ENCODE peak calls at places on chromosomes 4 and X, in five cellular contexts. One of them, this sample, is unnamed.

GRCh38 chr4:180169394-180169793 is 2073.8 kb upstream of the TENM3 start:
- DNase-seq in A549: no peak
- DNase-seq in mesenchymal stem cell: no peak
- DNase-seq in astrocyte of the cerebellum: no peak
- DNase-seq in CD4-positive, alpha-beta memory T cell: no peak
- DNase-seq in this sample: no peak

GRCh38 chr4:175435437-175435836 is 376.6 kb downstream of the GPM6A start:
- DNase-seq in A549: no peak
- DNase-seq in mesenchymal stem cell: peak
- DNase-seq in astrocyte of the cerebellum: no peak
- DNase-seq in CD4-positive, alpha-beta memory T cell: no peak
- DNase-seq in this sample: no peak

GRCh38 chr4:70709551-70710080 is 12.1 kb upstream of the RUFY3 start:
- DNase-seq in A549: no peak
- DNase-seq in mesenchymal stem cell: no peak
- DNase-seq in astrocyte of the cerebellum: no peak
- DNase-seq in CD4-positive, alpha-beta memory T cell: no peak
- DNase-seq in this sample: no peak

GRCh38 chr4:40548256-40548655 is 81.4 kb downstream of the RBM47 start:
- DNase-seq in A549: no peak
- DNase-seq in mesenchymal stem cell: peak
- DNase-seq in astrocyte of the cerebellum: no peak
- DNase-seq in CD4-positive, alpha-beta memory T cell: no peak
- DNase-seq in this sample: no peak

GRCh38 chr4:150152764-150153163 is 74.5 kb downstream of the DCLK2 start:
- DNase-seq in A549: no peak
- DNase-seq in mesenchymal stem cell: no peak
- DNase-seq in astrocyte of the cerebellum: peak
- DNase-seq in CD4-positive, alpha-beta memory T cell: no peak
- DNase-seq in this sample: no peak

GRCh38 chr4:141037441-141037840 is 95.8 kb downstream of the RNF150 start:
- DNase-seq in A549: no peak
- DNase-seq in mesenchymal stem cell: no peak
- DNase-seq in astrocyte of the cerebellum: no peak
- DNase-seq in CD4-positive, alpha-beta memory T cell: no peak
- DNase-seq in this sample: no peak

GRCh38 chr4:118180776-118181175 is 146.5 kb downstream of the NDST3 start:
- DNase-seq in A549: no peak
- DNase-seq in mesenchymal stem cell: no peak
- DNase-seq in astrocyte of the cerebellum: no peak
- DNase-seq in CD4-positive, alpha-beta memory T cell: no peak
- DNase-seq in this sample: no peak

GRCh38 chr4:138919094-138919936 is 96.3 kb upstream of the NOCT start:
- DNase-seq in A549: peak
- DNase-seq in mesenchymal stem cell: peak
- DNase-seq in astrocyte of the cerebellum: peak
- DNase-seq in CD4-positive, alpha-beta memory T cell: no peak
- DNase-seq in this sample: peak

GRCh38 chr4:102405706-102406510 is 60.6 kb upstream of the SLC39A8 start:
- DNase-seq in A549: no peak
- DNase-seq in mesenchymal stem cell: no peak
- DNase-seq in astrocyte of the cerebellum: no peak
- DNase-seq in CD4-positive, alpha-beta memory T cell: no peak
- DNase-seq in this sample: no peak

GRCh38 chr4:107261241-107261874 is 225.2 kb upstream of the DKK2 start:
- DNase-seq in A549: no peak
- DNase-seq in mesenchymal stem cell: no peak
- DNase-seq in astrocyte of the cerebellum: no peak
- DNase-seq in CD4-positive, alpha-beta memory T cell: no peak
- DNase-seq in this sample: peak

GRCh38 chr4:44121210-44121609 is 327.4 kb downstream of the KCTD8 start:
- DNase-seq in A549: no peak
- DNase-seq in mesenchymal stem cell: no peak
- DNase-seq in astrocyte of the cerebellum: no peak
- DNase-seq in CD4-positive, alpha-beta memory T cell: no peak
- DNase-seq in this sample: no peak

GRCh38 chr4:121360496-121360895 is 20.3 kb downstream of the QRFPR start:
- DNase-seq in A549: no peak
- DNase-seq in mesenchymal stem cell: no peak
- DNase-seq in astrocyte of the cerebellum: no peak
- DNase-seq in CD4-positive, alpha-beta memory T cell: no peak
- DNase-seq in this sample: no peak

GRCh38 chr4:155899891-155900290 is 3.6 kb upstream of the TDO2 start:
- DNase-seq in A549: no peak
- DNase-seq in mesenchymal stem cell: peak
- DNase-seq in astrocyte of the cerebellum: no peak
- DNase-seq in CD4-positive, alpha-beta memory T cell: no peak
- DNase-seq in this sample: peak

GRCh38 chrX:55057691-55058249 is 17.1 kb upstream of the PAGE2B start:
- DNase-seq in A549: peak
- DNase-seq in mesenchymal stem cell: peak
- DNase-seq in astrocyte of the cerebellum: peak
- DNase-seq in CD4-positive, alpha-beta memory T cell: no peak
- DNase-seq in this sample: no peak

GRCh38 chrX:111352424-111352823 is 59.6 kb downstream of the DCX start:
- DNase-seq in A549: no peak
- DNase-seq in mesenchymal stem cell: peak
- DNase-seq in astrocyte of the cerebellum: peak
- DNase-seq in CD4-positive, alpha-beta memory T cell: no peak
- DNase-seq in this sample: no peak

GRCh38 chrX:135639066-135639815 is 74.2 kb upstream of the CT45A1 start:
- DNase-seq in A549: no peak
- DNase-seq in mesenchymal stem cell: no peak
- DNase-seq in astrocyte of the cerebellum: no peak
- DNase-seq in CD4-positive, alpha-beta memory T cell: no peak
- DNase-seq in this sample: no peak

GRCh38 chrX:42119076-42119475 is 195.7 kb upstream of the CASK start:
- DNase-seq in A549: peak
- DNase-seq in mesenchymal stem cell: peak
- DNase-seq in astrocyte of the cerebellum: peak
- DNase-seq in CD4-positive, alpha-beta memory T cell: no peak
- DNase-seq in this sample: no peak

GRCh38 chr4:72448231-72448630 is 120.8 kb downstream of the ADAMTS3 start:
- DNase-seq in A549: no peak
- DNase-seq in mesenchymal stem cell: no peak
- DNase-seq in astrocyte of the cerebellum: no peak
- DNase-seq in CD4-positive, alpha-beta memory T cell: no peak
- DNase-seq in this sample: no peak

GRCh38 chr4:148004228-148004813 is 272.4 kb downstream of the ARHGAP10 start:
- DNase-seq in A549: no peak
- DNase-seq in mesenchymal stem cell: no peak
- DNase-seq in astrocyte of the cerebellum: no peak
- DNase-seq in CD4-positive, alpha-beta memory T cell: no peak
- DNase-seq in this sample: no peak

GRCh38 chrX:140501940-140502468 is 2.9 kb downstream of the SOX3 start:
- DNase-seq in A549: no peak
- DNase-seq in mesenchymal stem cell: no peak
- DNase-seq in astrocyte of the cerebellum: no peak
- DNase-seq in CD4-positive, alpha-beta memory T cell: no peak
- DNase-seq in this sample: no peak
- H3K4me3 ChIP-seq in A549: no peak
- H3K4me3 ChIP-seq in mesenchymal stem cell: no peak
- H3K4me3 ChIP-seq in astrocyte of the cerebellum: no peak
- H3K4me3 ChIP-seq in CD4-positive, alpha-beta memory T cell: no peak
- H3K4me3 ChIP-seq in this sample: no peak

GRCh38 chr4:1792158-1792831 is 798 bp upstream of the FGFR3 start:
- DNase-seq in A549: no peak
- DNase-seq in mesenchymal stem cell: no peak
- DNase-seq in astrocyte of the cerebellum: no peak
- DNase-seq in CD4-positive, alpha-beta memory T cell: no peak
- DNase-seq in this sample: no peak
- H3K4me3 ChIP-seq in A549: no peak
- H3K4me3 ChIP-seq in mesenchymal stem cell: peak
- H3K4me3 ChIP-seq in astrocyte of the cerebellum: no peak
- H3K4me3 ChIP-seq in CD4-positive, alpha-beta memory T cell: no peak
- H3K4me3 ChIP-seq in this sample: peak

GRCh38 chrX:153818571-153819397 is 11.6 kb downstream of the PDZD4 start:
- DNase-seq in A549: peak
- DNase-seq in mesenchymal stem cell: peak
- DNase-seq in astrocyte of the cerebellum: no peak
- DNase-seq in CD4-positive, alpha-beta memory T cell: peak
- DNase-seq in this sample: no peak
- H3K4me3 ChIP-seq in A549: peak
- H3K4me3 ChIP-seq in mesenchymal stem cell: peak
- H3K4me3 ChIP-seq in astrocyte of the cerebellum: peak
- H3K4me3 ChIP-seq in CD4-positive, alpha-beta memory T cell: no peak
- H3K4me3 ChIP-seq in this sample: peak

GRCh38 chr4:27049101-27049829 is 188.6 kb downstream of the STIM2 start:
- DNase-seq in A549: no peak
- DNase-seq in mesenchymal stem cell: no peak
- DNase-seq in astrocyte of the cerebellum: no peak
- DNase-seq in CD4-positive, alpha-beta memory T cell: no peak
- DNase-seq in this sample: no peak
- H3K4me3 ChIP-seq in A549: no peak
- H3K4me3 ChIP-seq in mesenchymal stem cell: no peak
- H3K4me3 ChIP-seq in astrocyte of the cerebellum: no peak
- H3K4me3 ChIP-seq in CD4-positive, alpha-beta memory T cell: no peak
- H3K4me3 ChIP-seq in this sample: peak

DNA sequence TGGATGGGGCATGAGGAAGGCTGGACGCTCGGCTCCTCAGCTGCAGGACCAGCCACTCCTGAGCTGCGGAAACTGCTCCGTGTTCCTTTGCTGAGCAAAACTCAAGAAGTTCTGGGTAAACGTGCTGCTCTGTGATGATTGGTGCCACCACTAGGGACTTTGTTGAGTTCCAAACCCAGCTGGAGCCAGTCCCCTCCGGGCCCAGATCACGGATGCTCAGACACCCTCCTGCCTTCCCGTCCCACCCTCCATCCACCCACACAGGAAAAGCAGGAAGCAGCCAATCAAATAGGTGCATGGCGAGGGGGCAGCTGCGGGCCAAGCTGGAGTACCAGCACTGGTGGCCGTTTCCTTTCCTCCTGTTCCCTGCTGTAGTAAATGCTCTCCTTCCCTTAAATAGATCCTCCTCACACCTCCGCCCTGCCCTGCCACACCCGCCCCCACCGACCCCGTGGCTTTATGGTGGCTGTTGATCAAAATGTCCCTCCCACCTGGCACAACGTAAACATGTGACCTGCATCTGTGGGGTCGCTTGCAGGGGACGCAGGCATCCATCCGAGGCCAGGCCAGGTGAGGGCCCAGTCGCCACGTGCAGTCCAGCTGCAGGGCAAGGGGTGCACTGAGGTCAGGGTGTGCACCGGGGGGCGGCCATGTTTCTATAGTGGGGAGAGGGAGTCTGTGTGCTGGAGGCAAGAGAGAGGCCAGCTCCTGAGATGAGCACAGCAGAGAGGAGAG is 68.2 kb downstream of the ADRA2C start:
- DNase-seq in A549: no peak
- DNase-seq in mesenchymal stem cell: no peak
- DNase-seq in astrocyte of the cerebellum: no peak
- DNase-seq in CD4-positive, alpha-beta memory T cell: no peak
- DNase-seq in this sample: no peak
- H3K4me3 ChIP-seq in A549: no peak
- H3K4me3 ChIP-seq in mesenchymal stem cell: no peak
- H3K4me3 ChIP-seq in astrocyte of the cerebellum: no peak
- H3K4me3 ChIP-seq in CD4-positive, alpha-beta memory T cell: no peak
- H3K4me3 ChIP-seq in this sample: no peak

GRCh38 chrX:37686348-37686736 is 751 bp downstream of the XK start:
- DNase-seq in A549: no peak
- DNase-seq in mesenchymal stem cell: no peak
- DNase-seq in astrocyte of the cerebellum: no peak
- DNase-seq in CD4-positive, alpha-beta memory T cell: no peak
- DNase-seq in this sample: no peak
- H3K4me3 ChIP-seq in A549: peak
- H3K4me3 ChIP-seq in mesenchymal stem cell: no peak
- H3K4me3 ChIP-seq in astrocyte of the cerebellum: peak
- H3K4me3 ChIP-seq in CD4-positive, alpha-beta memory T cell: no peak
- H3K4me3 ChIP-seq in this sample: peak

DNA sequence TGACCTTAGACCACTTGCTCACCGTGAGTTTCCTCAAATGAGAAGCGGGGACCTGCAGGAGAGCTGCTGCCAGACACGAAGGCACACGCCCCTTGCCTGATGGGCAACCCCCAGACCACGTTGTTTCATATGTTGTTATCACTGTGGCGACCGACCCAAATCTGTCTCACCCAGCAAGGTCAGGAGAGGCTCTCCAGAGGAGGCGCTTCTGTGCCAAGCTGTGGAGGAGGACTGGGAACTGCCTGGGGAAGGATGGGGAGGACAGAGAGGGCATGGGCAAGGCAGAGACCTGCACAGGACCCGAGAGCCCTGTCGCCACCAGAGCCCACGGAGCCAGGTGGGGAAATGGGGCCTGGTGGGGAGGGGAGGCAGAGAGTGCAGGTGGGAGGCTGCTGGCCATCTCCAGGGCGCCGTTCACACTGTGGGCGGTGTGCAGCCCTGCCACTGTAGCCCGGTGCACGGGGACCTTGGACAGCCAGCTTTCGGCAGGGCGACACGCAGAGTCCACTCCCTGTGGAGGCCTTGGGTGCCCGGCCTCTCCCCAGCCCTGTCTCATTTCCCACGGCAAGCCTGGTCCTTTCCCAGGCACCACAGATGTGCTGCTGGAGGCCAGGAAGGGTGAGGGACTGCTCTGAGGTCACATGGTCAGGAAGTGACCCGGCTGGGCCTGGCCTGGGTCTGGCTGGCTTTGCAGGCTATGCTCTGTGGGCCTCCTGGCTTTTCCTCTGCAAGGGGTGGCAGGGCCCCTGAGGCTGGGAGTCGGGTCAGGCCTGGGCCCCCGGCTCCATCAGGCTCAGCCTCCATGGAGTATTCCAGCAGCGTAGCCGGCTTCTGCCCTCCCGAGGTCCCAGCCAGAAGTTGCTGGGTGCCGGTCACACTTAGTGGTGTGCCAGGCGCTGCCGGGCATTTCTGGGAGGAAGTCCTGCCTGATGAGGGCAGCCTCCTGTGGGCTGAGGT is 3.2 kb downstream of the HTRA3 start:
- DNase-seq in A549: no peak
- DNase-seq in mesenchymal stem cell: peak
- DNase-seq in astrocyte of the cerebellum: no peak
- DNase-seq in CD4-positive, alpha-beta memory T cell: no peak
- DNase-seq in this sample: no peak
- H3K4me3 ChIP-seq in A549: no peak
- H3K4me3 ChIP-seq in mesenchymal stem cell: no peak
- H3K4me3 ChIP-seq in astrocyte of the cerebellum: no peak
- H3K4me3 ChIP-seq in CD4-positive, alpha-beta memory T cell: no peak
- H3K4me3 ChIP-seq in this sample: no peak

DNA sequence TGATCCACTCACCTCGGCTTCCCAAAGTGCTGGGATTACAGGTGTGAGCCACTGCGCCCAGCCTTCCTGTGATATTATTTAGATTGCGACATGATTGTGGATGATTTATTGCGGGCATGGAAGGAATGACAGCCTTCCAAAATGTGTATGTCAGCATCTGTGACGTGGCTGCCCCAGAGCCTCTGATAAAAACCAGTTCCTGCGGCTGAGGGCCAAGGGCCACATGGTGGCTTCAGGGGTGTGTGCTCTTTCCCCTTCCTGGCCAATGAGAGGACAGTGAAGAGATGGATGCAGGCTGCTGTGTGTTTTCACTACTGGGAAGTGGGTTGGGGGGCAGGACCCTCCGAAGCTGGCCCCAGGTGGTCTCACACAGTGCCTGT is 57.4 kb upstream of the HGFAC start:
- DNase-seq in A549: no peak
- DNase-seq in mesenchymal stem cell: no peak
- DNase-seq in astrocyte of the cerebellum: no peak
- DNase-seq in CD4-positive, alpha-beta memory T cell: no peak
- DNase-seq in this sample: no peak
- H3K4me3 ChIP-seq in A549: no peak
- H3K4me3 ChIP-seq in mesenchymal stem cell: no peak
- H3K4me3 ChIP-seq in astrocyte of the cerebellum: no peak
- H3K4me3 ChIP-seq in CD4-positive, alpha-beta memory T cell: no peak
- H3K4me3 ChIP-seq in this sample: no peak